ENCODE peak calls at places on chromosomes 11 and 22, in five cellular contexts. J, X, M, W and Q are unnamed samples.
A peak's percentile ranks its signal among the peaks of the same experiment; 100 is the strongest.

GRCh38 chr11:128201801-128202200 is 385.6 kb downstream of the ETS1 start:
- DNase-seq in J (no peak), X (no peak), M (no peak), W (no peak), Q (no peak)

GRCh38 chr11:91170711-91171110 is 947.9 kb upstream of the CHORDC1 start:
- DNase-seq in J (no peak), X (no peak), M (no peak), W (no peak), Q (no peak)

GRCh38 chr22:48099251-48099650 is 1336.8 kb downstream of the TBC1D22A start:
- DNase-seq in J (no peak), X (no peak), M (no peak), W (no peak), Q (no peak)

GRCh38 chr22:46737976-46738641 is at the start of gene CERK:
- DNase-seq in J (peak; percentile 68), X (peak; percentile 51), M (no peak), W (no peak), Q (peak; percentile 57)

GRCh38 chr11:133818302-133818701 is 27.0 kb downstream of the SPATA19 start:
- DNase-seq in J (no peak), X (no peak), M (no peak), W (no peak), Q (no peak)

GRCh38 chr22:43994416-43994815 is 29.7 kb upstream of the PARVB start:
- DNase-seq in J (no peak), X (no peak), M (no peak), W (no peak), Q (no peak)

GRCh38 chr11:34155057-34155758 is 49.8 kb downstream of the NAT10 start:
- DNase-seq in J (no peak), X (no peak), M (no peak), W (no peak), Q (no peak)

GRCh38 chr11:2137202-2138071 is 1.8 kb downstream of the IGF2 start:
- DNase-seq in J (no peak), X (peak; percentile 58), M (peak; percentile 66), W (peak; percentile 20), Q (no peak)

GRCh38 chr11:84384637-84385227 is 1098.6 kb upstream of the CCDC90B start:
- DNase-seq in J (no peak), X (peak; percentile 17), M (peak; percentile 39), W (peak; percentile 28), Q (no peak)

GRCh38 chr11:72742522-72743320 is 9.5 kb downstream of the ARAP1 start:
- DNase-seq in J (no peak), X (no peak), M (no peak), W (no peak), Q (no peak)

GRCh38 chr11:11813288-11813962 is 28.3 kb upstream of the USP47 start:
- DNase-seq in J (no peak), X (peak; percentile 78), M (peak; percentile 13), W (peak; percentile 77), Q (no peak)

GRCh38 chr11:118652681-118653181 is 26.7 kb downstream of the TREH start:
- DNase-seq in J (no peak), X (no peak), M (no peak), W (no peak), Q (no peak)

GRCh38 chr22:26318975-26319374 is 110.1 kb upstream of the ASPHD2 start:
- DNase-seq in J (no peak), X (peak; percentile 34), M (peak; percentile 64), W (peak; percentile 8), Q (no peak)

GRCh38 chr11:27452147-27452546 is 20.4 kb downstream of the LGR4 start:
- DNase-seq in J (no peak), X (no peak), M (no peak), W (no peak), Q (no peak)

GRCh38 chr11:117187799-117188481 is 9.4 kb downstream of the SIDT2 start:
- DNase-seq in J (no peak), X (no peak), M (no peak), W (no peak), Q (no peak)

GRCh38 chr22:39703890-39704658 is 133.5 kb downstream of the CACNA1I start:
- DNase-seq in J (no peak), X (no peak), M (no peak), W (no peak), Q (no peak)

GRCh38 chr11:61532136-61533038 is 23.8 kb downstream of the LRRC10B start:
- DNase-seq in J (no peak), X (no peak), M (peak; percentile 90), W (peak; percentile 46), Q (peak; percentile 37)

GRCh38 chr11:35170503-35170902 is 31.5 kb downstream of the CD44 start:
- DNase-seq in J (no peak), X (no peak), M (no peak), W (no peak), Q (no peak)

GRCh38 chr11:3808846-3809623 is 675 bp downstream of the PGAP2 start:
- DNase-seq in J (peak; percentile 34), X (peak; percentile 51), M (peak; percentile 41), W (peak; percentile 70), Q (no peak)

GRCh38 chr22:44659140-44659539 is 42.9 kb upstream of the PRR5 start:
- DNase-seq in J (no peak), X (no peak), M (no peak), W (no peak), Q (no peak)